ENCODE peak calls at places on chromosomes 16 and 17, in nine cellular contexts. One of them, this sample, is unnamed.

GRCh38 chr17:74410001-74410443 is 21.9 kb upstream of the GPRC5C start:
- DNase-seq in upper lobe of left lung: no peak
- DNase-seq in right lobe of liver: no peak
- DNase-seq in IMR-90: no peak
- DNase-seq in K562: no peak
- DNase-seq in spleen: no peak
- DNase-seq in sigmoid colon: no peak
- DNase-seq in body of pancreas: no peak
- DNase-seq in A549: no peak
- DNase-seq in this sample: no peak

GRCh38 chr17:14202388-14203166 is 34.1 kb downstream of the CDRT15 start:
- DNase-seq in upper lobe of left lung: no peak
- DNase-seq in right lobe of liver: no peak
- DNase-seq in IMR-90: no peak
- DNase-seq in K562: no peak
- DNase-seq in spleen: no peak
- DNase-seq in sigmoid colon: no peak
- DNase-seq in body of pancreas: no peak
- DNase-seq in A549: no peak
- DNase-seq in this sample: no peak

GRCh38 chr17:80558046-80558445 is 13.4 kb downstream of the RPTOR start:
- DNase-seq in upper lobe of left lung: no peak
- DNase-seq in right lobe of liver: no peak
- DNase-seq in IMR-90: no peak
- DNase-seq in K562: no peak
- DNase-seq in spleen: no peak
- DNase-seq in sigmoid colon: no peak
- DNase-seq in body of pancreas: no peak
- DNase-seq in A549: no peak
- DNase-seq in this sample: no peak

GRCh38 chr17:77957215-77957868 is 1.2 kb upstream of the TNRC6C start:
- DNase-seq in upper lobe of left lung: no peak
- DNase-seq in right lobe of liver: no peak
- DNase-seq in IMR-90: peak; percentile 29
- DNase-seq in K562: no peak
- DNase-seq in spleen: no peak
- DNase-seq in sigmoid colon: no peak
- DNase-seq in body of pancreas: no peak
- DNase-seq in A549: peak; percentile 26
- DNase-seq in this sample: no peak

GRCh38 chr16:55701442-55702319 is 45.9 kb downstream of the SLC6A2 start:
- DNase-seq in upper lobe of left lung: no peak
- DNase-seq in right lobe of liver: peak; percentile 67
- DNase-seq in IMR-90: peak; percentile 26
- DNase-seq in K562: peak; percentile 71
- DNase-seq in spleen: peak; percentile 83
- DNase-seq in sigmoid colon: peak; percentile 73
- DNase-seq in body of pancreas: peak; percentile 73
- DNase-seq in A549: peak; percentile 47
- DNase-seq in this sample: peak; percentile 71

GRCh38 chr17:10119203-10120112 is 78.9 kb downstream of the GAS7 start:
- DNase-seq in upper lobe of left lung: no peak
- DNase-seq in right lobe of liver: peak; percentile 32
- DNase-seq in IMR-90: no peak
- DNase-seq in K562: no peak
- DNase-seq in spleen: peak; percentile 89
- DNase-seq in sigmoid colon: peak; percentile 75
- DNase-seq in body of pancreas: peak; percentile 75
- DNase-seq in A549: no peak
- DNase-seq in this sample: peak; percentile 87

GRCh38 chr17:49106366-49107210 is 26.0 kb upstream of the B4GALNT2 start:
- DNase-seq in upper lobe of left lung: no peak
- DNase-seq in right lobe of liver: no peak
- DNase-seq in IMR-90: peak; percentile 83
- DNase-seq in K562: peak; percentile 28
- DNase-seq in spleen: no peak
- DNase-seq in sigmoid colon: no peak
- DNase-seq in body of pancreas: peak; percentile 22
- DNase-seq in A549: peak; percentile 90
- DNase-seq in this sample: no peak

GRCh38 chr17:30188211-30188939 is 47.1 kb downstream of the SLC6A4 start:
- DNase-seq in upper lobe of left lung: no peak
- DNase-seq in right lobe of liver: no peak
- DNase-seq in IMR-90: no peak
- DNase-seq in K562: no peak
- DNase-seq in spleen: no peak
- DNase-seq in sigmoid colon: no peak
- DNase-seq in body of pancreas: no peak
- DNase-seq in A549: no peak
- DNase-seq in this sample: no peak

GRCh38 chr16:74711938-74712337 is 11.3 kb upstream of the MLKL start:
- DNase-seq in upper lobe of left lung: no peak
- DNase-seq in right lobe of liver: no peak
- DNase-seq in IMR-90: no peak
- DNase-seq in K562: no peak
- DNase-seq in spleen: peak; percentile 68
- DNase-seq in sigmoid colon: no peak
- DNase-seq in body of pancreas: no peak
- DNase-seq in A549: no peak
- DNase-seq in this sample: no peak

GRCh38 chr17:47201168-47201567 is 8.0 kb upstream of the MYL4 start:
- DNase-seq in upper lobe of left lung: no peak
- DNase-seq in right lobe of liver: no peak
- DNase-seq in IMR-90: no peak
- DNase-seq in K562: no peak
- DNase-seq in spleen: no peak
- DNase-seq in sigmoid colon: no peak
- DNase-seq in body of pancreas: no peak
- DNase-seq in A549: no peak
- DNase-seq in this sample: no peak

GRCh38 chr16:66588981-66589713 is 9.9 kb downstream of the CMTM2 start:
- DNase-seq in upper lobe of left lung: no peak
- DNase-seq in right lobe of liver: peak; percentile 51
- DNase-seq in IMR-90: peak; percentile 18
- DNase-seq in K562: peak; percentile 72
- DNase-seq in spleen: peak; percentile 92
- DNase-seq in sigmoid colon: peak; percentile 71
- DNase-seq in body of pancreas: no peak
- DNase-seq in A549: peak; percentile 68
- DNase-seq in this sample: peak; percentile 66

GRCh38 chr16:31107465-31107867 is 720 bp upstream of the BCKDK start:
- DNase-seq in upper lobe of left lung: no peak
- DNase-seq in right lobe of liver: no peak
- DNase-seq in IMR-90: no peak
- DNase-seq in K562: no peak
- DNase-seq in spleen: no peak
- DNase-seq in sigmoid colon: no peak
- DNase-seq in body of pancreas: no peak
- DNase-seq in A549: no peak
- DNase-seq in this sample: no peak

DNA sequence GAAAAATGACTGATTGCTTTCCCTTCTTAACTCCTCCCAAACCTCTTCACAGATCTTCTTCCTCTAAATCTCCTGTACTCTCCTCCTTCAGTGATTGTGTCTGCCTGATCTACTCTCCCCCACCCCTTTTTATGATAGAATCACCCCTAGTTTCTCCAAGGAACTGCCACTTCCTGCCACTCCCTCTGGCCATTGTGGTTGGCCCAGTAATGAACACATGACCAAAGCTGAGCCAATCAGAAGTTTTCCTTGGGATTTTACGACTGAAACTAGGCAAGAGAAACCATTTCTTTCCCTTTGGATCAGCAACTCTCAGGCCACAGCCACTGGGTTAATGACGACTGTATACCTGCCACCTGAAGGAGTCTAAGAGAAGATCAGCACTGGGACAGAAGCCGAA is 15.9 kb downstream of the IRX3 start:
- DNase-seq in upper lobe of left lung: no peak
- DNase-seq in right lobe of liver: no peak
- DNase-seq in IMR-90: no peak
- DNase-seq in K562: peak; percentile 22
- DNase-seq in spleen: no peak
- DNase-seq in sigmoid colon: no peak
- DNase-seq in body of pancreas: no peak
- DNase-seq in A549: no peak
- DNase-seq in this sample: no peak
- TF ChIP-seq POLR2A in upper lobe of left lung: no peak
- TF ChIP-seq POLR2A in right lobe of liver: no peak
- TF ChIP-seq POLR2A in IMR-90: no peak
- TF ChIP-seq POLR2A in K562: no peak
- TF ChIP-seq POLR2A in spleen: no peak
- TF ChIP-seq POLR2A in sigmoid colon: no peak
- TF ChIP-seq POLR2A in body of pancreas: no peak
- TF ChIP-seq POLR2A in A549: no peak
- TF ChIP-seq POLR2A in this sample: no peak

GRCh38 chr17:8372422-8372821 is 4.1 kb downstream of the KRABD2 start:
- DNase-seq in upper lobe of left lung: no peak
- DNase-seq in right lobe of liver: no peak
- DNase-seq in IMR-90: no peak
- DNase-seq in K562: no peak
- DNase-seq in spleen: no peak
- DNase-seq in sigmoid colon: no peak
- DNase-seq in body of pancreas: no peak
- DNase-seq in A549: no peak
- DNase-seq in this sample: no peak

GRCh38 chr17:8376302-8377067 is at the start of gene KRABD2:
- DNase-seq in upper lobe of left lung: peak; percentile 97
- DNase-seq in right lobe of liver: peak; percentile 94
- DNase-seq in IMR-90: peak; percentile 79
- DNase-seq in K562: peak; percentile 83
- DNase-seq in spleen: peak; percentile 98
- DNase-seq in sigmoid colon: peak; percentile 93
- DNase-seq in body of pancreas: peak; percentile 97
- DNase-seq in A549: peak; percentile 92
- DNase-seq in this sample: peak; percentile 93

GRCh38 chr17:8369944-8370343 is 6.6 kb downstream of the KRABD2 start:
- DNase-seq in upper lobe of left lung: no peak
- DNase-seq in right lobe of liver: no peak
- DNase-seq in IMR-90: no peak
- DNase-seq in K562: no peak
- DNase-seq in spleen: no peak
- DNase-seq in sigmoid colon: no peak
- DNase-seq in body of pancreas: no peak
- DNase-seq in A549: no peak
- DNase-seq in this sample: no peak

GRCh38 chr17:8375738-8376259 is 705 bp downstream of the KRABD2 start:
- DNase-seq in upper lobe of left lung: no peak
- DNase-seq in right lobe of liver: no peak
- DNase-seq in IMR-90: peak; percentile 29
- DNase-seq in K562: no peak
- DNase-seq in spleen: no peak
- DNase-seq in sigmoid colon: no peak
- DNase-seq in body of pancreas: no peak
- DNase-seq in A549: no peak
- DNase-seq in this sample: no peak

GRCh38 chr17:8371786-8372185 is 4.7 kb downstream of the KRABD2 start:
- DNase-seq in upper lobe of left lung: no peak
- DNase-seq in right lobe of liver: no peak
- DNase-seq in IMR-90: peak; percentile 45
- DNase-seq in K562: no peak
- DNase-seq in spleen: no peak
- DNase-seq in sigmoid colon: no peak
- DNase-seq in body of pancreas: no peak
- DNase-seq in A549: no peak
- DNase-seq in this sample: no peak
- H3K27ac ChIP-seq in upper lobe of left lung: no peak overlapping the region
- H3K27ac ChIP-seq in right lobe of liver: no peak overlapping the region
- H3K27ac ChIP-seq in IMR-90: no peak overlapping the region
- H3K27ac ChIP-seq in K562: no peak overlapping the region
- H3K27ac ChIP-seq in spleen: no peak overlapping the region
- H3K27ac ChIP-seq in sigmoid colon: no peak overlapping the region
- H3K27ac ChIP-seq in body of pancreas: no peak overlapping the region
- H3K27ac ChIP-seq in A549: no peak overlapping the region
- H3K27ac ChIP-seq in this sample: no peak overlapping the region

GRCh38 chr17:46200200-46200599 is 7.0 kb upstream of the KANSL1 start:
- DNase-seq in upper lobe of left lung: no peak
- DNase-seq in right lobe of liver: no peak
- DNase-seq in IMR-90: no peak
- DNase-seq in K562: no peak
- DNase-seq in spleen: no peak
- DNase-seq in sigmoid colon: no peak
- DNase-seq in body of pancreas: peak; percentile 22
- DNase-seq in A549: no peak
- DNase-seq in this sample: no peak
- TF ChIP-seq POLR2A in upper lobe of left lung: no peak
- TF ChIP-seq POLR2A in right lobe of liver: no peak
- TF ChIP-seq POLR2A in IMR-90: no peak
- TF ChIP-seq POLR2A in K562: no peak
- TF ChIP-seq POLR2A in spleen: no peak
- TF ChIP-seq POLR2A in sigmoid colon: no peak
- TF ChIP-seq POLR2A in body of pancreas: no peak
- TF ChIP-seq POLR2A in A549: no peak
- TF ChIP-seq POLR2A in this sample: no peak

GRCh38 chr17:57572600-57572999 is 172.5 kb downstream of the CCDC182 start:
- DNase-seq in upper lobe of left lung: no peak
- DNase-seq in right lobe of liver: no peak
- DNase-seq in IMR-90: no peak
- DNase-seq in K562: no peak
- DNase-seq in spleen: no peak
- DNase-seq in sigmoid colon: no peak
- DNase-seq in body of pancreas: no peak
- DNase-seq in A549: no peak
- DNase-seq in this sample: no peak

GRCh38 chr17:57569860-57570259 is 175.2 kb downstream of the CCDC182 start:
- DNase-seq in upper lobe of left lung: no peak
- DNase-seq in right lobe of liver: no peak
- DNase-seq in IMR-90: no peak
- DNase-seq in K562: no peak
- DNase-seq in spleen: no peak
- DNase-seq in sigmoid colon: no peak
- DNase-seq in body of pancreas: no peak
- DNase-seq in A549: no peak
- DNase-seq in this sample: no peak

GRCh38 chr17:57574040-57574513 is 171.0 kb downstream of the CCDC182 start:
- DNase-seq in upper lobe of left lung: no peak
- DNase-seq in right lobe of liver: no peak
- DNase-seq in IMR-90: peak; percentile 43
- DNase-seq in K562: no peak
- DNase-seq in spleen: no peak
- DNase-seq in sigmoid colon: peak; percentile 85
- DNase-seq in body of pancreas: peak; percentile 35
- DNase-seq in A549: no peak
- DNase-seq in this sample: no peak

GRCh38 chr17:57570740-57571344 is 174.3 kb downstream of the CCDC182 start:
- DNase-seq in upper lobe of left lung: no peak
- DNase-seq in right lobe of liver: no peak
- DNase-seq in IMR-90: no peak
- DNase-seq in K562: no peak
- DNase-seq in spleen: no peak
- DNase-seq in sigmoid colon: no peak
- DNase-seq in body of pancreas: no peak
- DNase-seq in A549: no peak
- DNase-seq in this sample: no peak

DNA sequence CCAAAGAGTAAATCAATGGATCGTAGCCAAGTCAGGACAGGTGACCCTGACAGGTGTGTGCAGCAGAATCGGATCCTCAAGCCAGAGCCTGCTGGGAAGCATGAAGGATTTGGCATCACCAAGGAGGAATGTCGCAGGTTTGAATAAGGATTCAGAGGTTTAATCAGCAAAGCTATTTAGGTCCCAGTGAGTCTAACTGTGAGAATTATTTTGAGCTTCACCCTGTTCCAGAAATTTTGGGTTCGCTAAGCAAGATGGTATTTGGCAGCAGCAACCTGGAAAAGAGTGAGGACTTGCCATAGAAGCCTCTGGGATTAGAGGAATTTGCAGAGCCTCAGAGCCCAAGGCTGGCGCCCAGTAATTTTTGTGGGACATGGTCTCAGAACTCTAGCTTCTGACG is 173.0 kb downstream of the CCDC182 start:
- DNase-seq in upper lobe of left lung: no peak
- DNase-seq in right lobe of liver: no peak
- DNase-seq in IMR-90: no peak
- DNase-seq in K562: no peak
- DNase-seq in spleen: no peak
- DNase-seq in sigmoid colon: no peak
- DNase-seq in body of pancreas: no peak
- DNase-seq in A549: no peak
- DNase-seq in this sample: no peak
- H3K27ac ChIP-seq in upper lobe of left lung: no peak overlapping the region
- H3K27ac ChIP-seq in right lobe of liver: no peak overlapping the region
- H3K27ac ChIP-seq in IMR-90: no peak overlapping the region
- H3K27ac ChIP-seq in K562: no peak overlapping the region
- H3K27ac ChIP-seq in spleen: no peak overlapping the region
- H3K27ac ChIP-seq in sigmoid colon: no peak overlapping the region
- H3K27ac ChIP-seq in body of pancreas: no peak overlapping the region
- H3K27ac ChIP-seq in A549: no peak overlapping the region
- H3K27ac ChIP-seq in this sample: no peak overlapping the region